ENCODE peak calls at places on chromosomes 2 and 18, in six cellular contexts. One of them, this sample, is unnamed.

GRCh38 chr2:70870790-70871189 is 35.2 kb upstream of the CD207 start:
- DNase-seq in HCT116: no peak
- DNase-seq in GM10248: no peak
- DNase-seq in mammary epithelial cell: no peak
- DNase-seq in Calu3: no peak
- DNase-seq in non-pigmented ciliary epithelial cell: no peak
- DNase-seq in this sample: no peak

GRCh38 chr2:64646007-64646880 is 7.5 kb downstream of the SERTAD2 start:
- DNase-seq in HCT116: peak; percentile 64
- DNase-seq in GM10248: no peak
- DNase-seq in mammary epithelial cell: peak; percentile 71
- DNase-seq in Calu3: peak; percentile 91
- DNase-seq in non-pigmented ciliary epithelial cell: no peak
- DNase-seq in this sample: peak; percentile 73

GRCh38 chr18:49899647-49900330 is 86.5 kb upstream of the ACAA2 start:
- DNase-seq in HCT116: no peak
- DNase-seq in GM10248: no peak
- DNase-seq in mammary epithelial cell: no peak
- DNase-seq in Calu3: peak; percentile 12
- DNase-seq in non-pigmented ciliary epithelial cell: no peak
- DNase-seq in this sample: peak; percentile 62

GRCh38 chr18:12326711-12327460 is 18.8 kb downstream of the TUBB6 start:
- DNase-seq in HCT116: no peak
- DNase-seq in GM10248: no peak
- DNase-seq in mammary epithelial cell: no peak
- DNase-seq in Calu3: no peak
- DNase-seq in non-pigmented ciliary epithelial cell: no peak
- DNase-seq in this sample: no peak

GRCh38 chr2:67649331-67650071 is 252.4 kb downstream of the ETAA1 start:
- DNase-seq in HCT116: no peak
- DNase-seq in GM10248: no peak
- DNase-seq in mammary epithelial cell: no peak
- DNase-seq in Calu3: peak; percentile 20
- DNase-seq in non-pigmented ciliary epithelial cell: no peak
- DNase-seq in this sample: peak; percentile 58

GRCh38 chr2:29397039-29397438 is 281.8 kb downstream of the CLIP4 start:
- DNase-seq in HCT116: no peak
- DNase-seq in GM10248: no peak
- DNase-seq in mammary epithelial cell: no peak
- DNase-seq in Calu3: no peak
- DNase-seq in non-pigmented ciliary epithelial cell: no peak
- DNase-seq in this sample: no peak

GRCh38 chr2:118198268-118198667 is 110.0 kb downstream of the INSIG2 start:
- DNase-seq in HCT116: no peak
- DNase-seq in GM10248: no peak
- DNase-seq in mammary epithelial cell: no peak
- DNase-seq in Calu3: no peak
- DNase-seq in non-pigmented ciliary epithelial cell: no peak
- DNase-seq in this sample: no peak

GRCh38 chr2:120534457-120534856 is 188.5 kb downstream of the INHBB start:
- DNase-seq in HCT116: no peak
- DNase-seq in GM10248: no peak
- DNase-seq in mammary epithelial cell: no peak
- DNase-seq in Calu3: no peak
- DNase-seq in non-pigmented ciliary epithelial cell: no peak
- DNase-seq in this sample: no peak